ENCODE peak calls at places on chromosomes 7 and 10, in five cellular contexts. One of them, this sample, is unnamed.

GRCh38 chr7:99625961-99626360 is 9.2 kb downstream of the ZSCAN25 start:
- DNase-seq in RPMI8226: no peak
- DNase-seq in posterior cingulate gyrus: no peak
- DNase-seq in NCI-H774: no peak
- DNase-seq in T-helper 1 cell: no peak
- DNase-seq in this sample: no peak

GRCh38 chr7:18004372-18004771 is 23.3 kb downstream of the PRPS1L1 start:
- DNase-seq in RPMI8226: no peak
- DNase-seq in posterior cingulate gyrus: no peak
- DNase-seq in NCI-H774: no peak
- DNase-seq in T-helper 1 cell: no peak
- DNase-seq in this sample: no peak

GRCh38 chr10:58157076-58157766 is 110.5 kb downstream of the IPMK start:
- DNase-seq in RPMI8226: peak
- DNase-seq in posterior cingulate gyrus: no peak
- DNase-seq in NCI-H774: peak
- DNase-seq in T-helper 1 cell: peak
- DNase-seq in this sample: no peak

GRCh38 chr7:118734541-118734940 is 510.0 kb downstream of the ANKRD7 start:
- DNase-seq in RPMI8226: no peak
- DNase-seq in posterior cingulate gyrus: no peak
- DNase-seq in NCI-H774: no peak
- DNase-seq in T-helper 1 cell: no peak
- DNase-seq in this sample: no peak

GRCh38 chr7:124671976-124672375 is 93.6 kb downstream of the GPR37 start:
- DNase-seq in RPMI8226: no peak
- DNase-seq in posterior cingulate gyrus: no peak
- DNase-seq in NCI-H774: no peak
- DNase-seq in T-helper 1 cell: no peak
- DNase-seq in this sample: no peak

GRCh38 chr7:112081778-112082177 is 124.4 kb downstream of the DOCK4 start:
- DNase-seq in RPMI8226: no peak
- DNase-seq in posterior cingulate gyrus: no peak
- DNase-seq in NCI-H774: no peak
- DNase-seq in T-helper 1 cell: no peak
- DNase-seq in this sample: no peak

GRCh38 chr10:50648089-50648934 is 24.6 kb upstream of the SGMS1 start:
- DNase-seq in RPMI8226: no peak
- DNase-seq in posterior cingulate gyrus: no peak
- DNase-seq in NCI-H774: no peak
- DNase-seq in T-helper 1 cell: no peak
- DNase-seq in this sample: no peak

GRCh38 chr7:50352282-50352681 is 47.8 kb downstream of the IKZF1 start:
- DNase-seq in RPMI8226: no peak
- DNase-seq in posterior cingulate gyrus: no peak
- DNase-seq in NCI-H774: no peak
- DNase-seq in T-helper 1 cell: peak
- DNase-seq in this sample: no peak

GRCh38 chr10:21456160-21456559 is 69.3 kb downstream of the SKIDA1 start:
- DNase-seq in RPMI8226: no peak
- DNase-seq in posterior cingulate gyrus: no peak
- DNase-seq in NCI-H774: no peak
- DNase-seq in T-helper 1 cell: no peak
- DNase-seq in this sample: no peak

GRCh38 chr7:55545496-55545895 is 26.8 kb downstream of the VOPP1 start:
- DNase-seq in RPMI8226: no peak
- DNase-seq in posterior cingulate gyrus: no peak
- DNase-seq in NCI-H774: no peak
- DNase-seq in T-helper 1 cell: no peak
- DNase-seq in this sample: no peak

GRCh38 chr7:96728139-96728538 is 18.5 kb upstream of the SEM1 start:
- DNase-seq in RPMI8226: no peak
- DNase-seq in posterior cingulate gyrus: no peak
- DNase-seq in NCI-H774: no peak
- DNase-seq in T-helper 1 cell: no peak
- DNase-seq in this sample: no peak

GRCh38 chr10:123019264-123019663 is 10.5 kb downstream of the ACADSB start:
- DNase-seq in RPMI8226: no peak
- DNase-seq in posterior cingulate gyrus: no peak
- DNase-seq in NCI-H774: no peak
- DNase-seq in T-helper 1 cell: no peak
- DNase-seq in this sample: peak

GRCh38 chr7:46157414-46157813 is 236.3 kb upstream of the IGFBP3 start:
- DNase-seq in RPMI8226: no peak
- DNase-seq in posterior cingulate gyrus: no peak
- DNase-seq in NCI-H774: no peak
- DNase-seq in T-helper 1 cell: no peak
- DNase-seq in this sample: no peak

GRCh38 chr7:30430300-30430699 is 48.3 kb downstream of the NOD1 start:
- DNase-seq in RPMI8226: peak
- DNase-seq in posterior cingulate gyrus: no peak
- DNase-seq in NCI-H774: no peak
- DNase-seq in T-helper 1 cell: no peak
- DNase-seq in this sample: no peak

GRCh38 chr7:137390076-137390475 is 46.5 kb upstream of the PTN start:
- DNase-seq in RPMI8226: no peak
- DNase-seq in posterior cingulate gyrus: no peak
- DNase-seq in NCI-H774: peak
- DNase-seq in T-helper 1 cell: no peak
- DNase-seq in this sample: no peak

GRCh38 chr10:123576706-123577105 is 89.4 kb upstream of the GPR26 start:
- DNase-seq in RPMI8226: no peak
- DNase-seq in posterior cingulate gyrus: no peak
- DNase-seq in NCI-H774: no peak
- DNase-seq in T-helper 1 cell: no peak
- DNase-seq in this sample: no peak

GRCh38 chr7:99685129-99685758 is 5.4 kb upstream of the CYP3A5 start:
- DNase-seq in RPMI8226: no peak
- DNase-seq in posterior cingulate gyrus: no peak
- DNase-seq in NCI-H774: no peak
- DNase-seq in T-helper 1 cell: no peak
- DNase-seq in this sample: no peak

GRCh38 chr10:33010132-33011037 is 52.4 kb upstream of the ITGB1 start:
- DNase-seq in RPMI8226: no peak
- DNase-seq in posterior cingulate gyrus: no peak
- DNase-seq in NCI-H774: no peak
- DNase-seq in T-helper 1 cell: peak
- DNase-seq in this sample: peak

GRCh38 chr7:105178177-105178576 is 164.2 kb downstream of the KMT2E start:
- DNase-seq in RPMI8226: no peak
- DNase-seq in posterior cingulate gyrus: no peak
- DNase-seq in NCI-H774: no peak
- DNase-seq in T-helper 1 cell: no peak
- DNase-seq in this sample: no peak

GRCh38 chr10:31929260-31929985 is 792 bp upstream of the ARHGAP12 start:
- DNase-seq in RPMI8226: peak
- DNase-seq in posterior cingulate gyrus: peak
- DNase-seq in NCI-H774: peak
- DNase-seq in T-helper 1 cell: peak
- DNase-seq in this sample: peak

GRCh38 chr10:28679941-28680752 is 2.8 kb downstream of the BAMBI start:
- DNase-seq in RPMI8226: peak
- DNase-seq in posterior cingulate gyrus: no peak
- DNase-seq in NCI-H774: no peak
- DNase-seq in T-helper 1 cell: no peak
- DNase-seq in this sample: peak

GRCh38 chr10:123385508-123385907 is 231.3 kb downstream of the BUB3 start:
- DNase-seq in RPMI8226: no peak
- DNase-seq in posterior cingulate gyrus: no peak
- DNase-seq in NCI-H774: no peak
- DNase-seq in T-helper 1 cell: no peak
- DNase-seq in this sample: no peak

GRCh38 chr10:91597397-91597881 is 35.4 kb downstream of the PPP1R3C start:
- DNase-seq in RPMI8226: no peak
- DNase-seq in posterior cingulate gyrus: peak
- DNase-seq in NCI-H774: no peak
- DNase-seq in T-helper 1 cell: no peak
- DNase-seq in this sample: peak

GRCh38 chr7:55349126-55349525 is 16.0 kb upstream of the LANCL2 start:
- DNase-seq in RPMI8226: no peak
- DNase-seq in posterior cingulate gyrus: no peak
- DNase-seq in NCI-H774: no peak
- DNase-seq in T-helper 1 cell: no peak
- DNase-seq in this sample: no peak

GRCh38 chr10:103504181-103504783 is 10.8 kb downstream of the NEURL1 start:
- DNase-seq in RPMI8226: peak
- DNase-seq in posterior cingulate gyrus: no peak
- DNase-seq in NCI-H774: no peak
- DNase-seq in T-helper 1 cell: peak
- DNase-seq in this sample: no peak

GRCh38 chr10:36670616-36671402 is 454.6 kb upstream of the ANKRD30A start:
- DNase-seq in RPMI8226: no peak
- DNase-seq in posterior cingulate gyrus: no peak
- DNase-seq in NCI-H774: no peak
- DNase-seq in T-helper 1 cell: no peak
- DNase-seq in this sample: no peak

GRCh38 chr7:40297741-40298311 is 163.0 kb downstream of the SUGCT start:
- DNase-seq in RPMI8226: no peak
- DNase-seq in posterior cingulate gyrus: no peak
- DNase-seq in NCI-H774: no peak
- DNase-seq in T-helper 1 cell: no peak
- DNase-seq in this sample: no peak